ENCODE peak calls at places on chromosome 17, in nine cellular contexts. F is esophagus squamous epithelium, N is A549, K is NCI-H1436, L is stomach, X is nephron progenitor cell, V is activated B cell treated with CpG ODN at 0.5 μM for 24 hours, C is skeletal muscle cell, H is NCI-H774. B is an unnamed sample.

GRCh38 chr17:71522383-71522782 is 598.4 kb upstream of the SOX9 start:
- DNase-seq in V (no peak), N (no peak), C (no peak), F (no peak), L (no peak), H (no peak), K (no peak), X (no peak), B (no peak)

GRCh38 chr17:70080541-70081347 is 5.7 kb downstream of the KCNJ16 start:
- DNase-seq in V (no peak), X (no peak), L (no peak), K (no peak), N (no peak), F (no peak), H (no peak), C (peak; percentile 29), B (no peak)

GRCh38 chr17:80804466-80804865 is 187.2 kb upstream of the CHMP6 start:
- DNase-seq in H (no peak), X (no peak), L (no peak), V (no peak), C (no peak), F (no peak), K (no peak), N (no peak), B (no peak)

GRCh38 chr17:58569216-58569615 is 54.8 kb upstream of the MTMR4 start:
- DNase-seq in C (no peak), X (no peak), K (no peak), L (no peak), F (no peak), N (no peak), H (no peak), V (no peak), B (no peak)

GRCh38 chr17:76547183-76547641 is 7.4 kb downstream of the PRCD start:
- DNase-seq in V (no peak), L (peak; percentile 51), F (no peak), X (peak; percentile 77), C (peak; percentile 49), K (peak; percentile 80), N (peak; percentile 74), H (no peak), B (peak; percentile 71)

GRCh38 chr17:17928422-17929386 is 43.5 kb downstream of the TOM1L2 start:
- DNase-seq in H (no peak), C (no peak), V (no peak), F (no peak), X (no peak), K (no peak), N (no peak), L (no peak), B (no peak)

GRCh38 chr17:55275894-55276804 is 11.4 kb downstream of the HLF start:
- DNase-seq in H (no peak), V (no peak), F (no peak), K (no peak), X (no peak), C (no peak), N (peak; percentile 20), L (no peak), B (no peak)

GRCh38 chr17:59907467-59907866 is 14.5 kb downstream of the RPS6KB1 start:
- DNase-seq in C (no peak), F (no peak), N (no peak), L (no peak), H (no peak), V (no peak), K (no peak), X (no peak), B (no peak)

GRCh38 chr17:59671386-59671785 is 35.8 kb downstream of the PTRH2 start:
- DNase-seq in X (no peak), K (no peak), F (no peak), H (no peak), N (no peak), V (no peak), C (no peak), L (no peak), B (no peak)

GRCh38 chr17:66437466-66438026 is 135.1 kb downstream of the PRKCA start:
- DNase-seq in K (no peak), C (no peak), X (no peak), V (no peak), N (no peak), H (no peak), L (no peak), F (no peak), B (no peak)

GRCh38 chr17:49101054-49101534 is 31.5 kb upstream of the B4GALNT2 start:
- DNase-seq in L (peak; percentile 40), K (no peak), V (no peak), F (no peak), N (no peak), C (no peak), X (no peak), H (peak; percentile 29), B (no peak)

GRCh38 chr17:82001657-82002056 is 21.0 kb downstream of the CENPX start:
- DNase-seq in L (no peak), V (no peak), C (no peak), H (no peak), X (no peak), F (no peak), N (no peak), K (no peak), B (no peak)

GRCh38 chr17:6137716-6138502 is 67.7 kb downstream of the WSCD1 start:
- DNase-seq in H (peak; percentile 56), F (no peak), L (no peak), X (no peak), V (no peak), N (no peak), K (no peak), C (no peak), B (no peak)

GRCh38 chr17:8041980-8042379 is 3.1 kb downstream of the ALOX15B start:
- DNase-seq in X (no peak), H (no peak), L (no peak), C (no peak), V (no peak), N (no peak), F (no peak), K (no peak), B (no peak)

GRCh38 chr17:75364078-75364477 is 41.4 kb downstream of the GRB2 start:
- DNase-seq in C (peak; percentile 37), N (no peak), V (no peak), H (no peak), X (no peak), L (no peak), K (no peak), F (no peak), B (no peak)

GRCh38 chr17:37177234-37177633 is 198.6 kb upstream of the C17orf78 start:
- DNase-seq in L (no peak), X (no peak), N (no peak), V (no peak), C (no peak), K (peak; percentile 85), H (peak; percentile 69), F (no peak), B (peak; percentile 21)

GRCh38 chr17:79676796-79677195 is 53.9 kb upstream of the ENPP7 start:
- DNase-seq in F (no peak), C (no peak), K (no peak), V (no peak), X (no peak), N (no peak), L (no peak), H (no peak), B (no peak)

GRCh38 chr17:59534583-59534982 is 30.8 kb upstream of the DHX40 start:
- DNase-seq in X (no peak), C (no peak), N (peak; percentile 43), H (no peak), L (no peak), K (no peak), F (no peak), V (no peak), B (peak; percentile 2)